ENCODE peak calls at places on chromosomes 1 and 21, in seven cellular contexts. R is endodermal cell; A is WERI-Rb-1; K is H1; V is CD8-positive, alpha-beta memory T cell; L is GM23338; M is transverse colon. J is an unnamed sample. For H3K27me3 and H3K36me3, the result is how much of the 10 kb centered on the place peaks cover.

GRCh38 chr21:38920631-38921398 is 115.1 kb downstream of the ETS2 start:
- DNase-seq in A (no peak), L (no peak), K (no peak), V (no peak), M (no peak), R (peak), J (no peak)

GRCh38 chr1:86468501-86468977 is at the start of gene CLCA1:
- DNase-seq in A (no peak), K (no peak), M (no peak), L (no peak), R (no peak), V (no peak), J (no peak)

GRCh38 chr1:163980391-163980790 is 578.6 kb upstream of the PBX1 start:
- DNase-seq in A (no peak), R (no peak), M (no peak), L (no peak), K (no peak), V (no peak), J (no peak)

GRCh38 chr21:27275294-27275927 is 308.5 kb upstream of the ADAMTS5 start:
- DNase-seq in R (no peak), A (no peak), K (no peak), V (no peak), L (no peak), M (no peak), J (no peak)

GRCh38 chr21:15224346-15225086 is 159.7 kb upstream of the NRIP1 start:
- DNase-seq in A (no peak), M (no peak), K (no peak), L (no peak), V (no peak), R (no peak), J (no peak)

GRCh38 chr1:174023438-174023837 is 1.3 kb upstream of the RC3H1 start:
- DNase-seq in A (peak), K (no peak), L (peak), R (peak), M (peak), V (no peak), J (no peak)

GRCh38 chr1:30505853-30506784 is 217.3 kb downstream of the MATN1 start:
- DNase-seq in K (peak), V (no peak), M (no peak), R (peak), A (no peak), L (no peak), J (no peak)

GRCh38 chr21:39373634-39374033 is 24.7 kb upstream of the HMGN1 start:
- DNase-seq in V (no peak), M (no peak), K (no peak), A (peak), R (peak), L (peak), J (peak)

GRCh38 chr1:76021816-76022215 is 52.7 kb upstream of the ST6GALNAC3 start:
- DNase-seq in L (no peak), R (no peak), V (no peak), M (no peak), K (no peak), A (no peak), J (no peak)

GRCh38 chr1:39732730-39733129 is 6.0 kb upstream of the PPIE start:
- DNase-seq in M (no peak), A (no peak), R (no peak), V (no peak), K (no peak), L (no peak), J (no peak)

GRCh38 chr1:39729842-39730241 is 8.8 kb upstream of the PPIE start:
- DNase-seq in L (no peak), M (no peak), A (no peak), R (no peak), K (no peak), V (no peak), J (no peak)

GRCh38 chr1:39729030-39729429 is 9.7 kb upstream of the PPIE start:
- DNase-seq in M (no peak), R (no peak), V (no peak), K (no peak), L (no peak), A (no peak), J (no peak)

GRCh38 chr1:39735731-39736130 is 3.0 kb upstream of the PPIE start:
- DNase-seq in K (no peak), V (no peak), M (no peak), L (no peak), A (no peak), R (no peak), J (no peak)

GRCh38 chr1:39733161-39733560 is 5.5 kb upstream of the PPIE start:
- DNase-seq in R (no peak), V (no peak), A (no peak), M (no peak), L (no peak), K (no peak), J (no peak)
- H3K27me3 ChIP-seq in R (half or more), V (under half), A (under half), M (half or more), L (half or more), K (under half), J (under half)

GRCh38 chr1:53061123-53061858 is 722 bp upstream of the PODN start:
- DNase-seq in A (no peak), M (no peak), R (peak), L (no peak), K (peak), V (no peak), J (no peak)
- H3K27ac ChIP-seq in A (no peak), M (peak), R (no peak), L (no peak), K (no peak), V (no peak), J (no peak)

GRCh38 chr1:205706601-205707502 is 26.5 kb upstream of the SLC45A3 start:
- DNase-seq in L (no peak), V (no peak), M (no peak), K (no peak), A (no peak), R (no peak), J (no peak)
- H3K36me3 ChIP-seq in L (under half), V (under half), M (under half), K (under half), A (under half), R (half or more), J (under half)

DNA sequence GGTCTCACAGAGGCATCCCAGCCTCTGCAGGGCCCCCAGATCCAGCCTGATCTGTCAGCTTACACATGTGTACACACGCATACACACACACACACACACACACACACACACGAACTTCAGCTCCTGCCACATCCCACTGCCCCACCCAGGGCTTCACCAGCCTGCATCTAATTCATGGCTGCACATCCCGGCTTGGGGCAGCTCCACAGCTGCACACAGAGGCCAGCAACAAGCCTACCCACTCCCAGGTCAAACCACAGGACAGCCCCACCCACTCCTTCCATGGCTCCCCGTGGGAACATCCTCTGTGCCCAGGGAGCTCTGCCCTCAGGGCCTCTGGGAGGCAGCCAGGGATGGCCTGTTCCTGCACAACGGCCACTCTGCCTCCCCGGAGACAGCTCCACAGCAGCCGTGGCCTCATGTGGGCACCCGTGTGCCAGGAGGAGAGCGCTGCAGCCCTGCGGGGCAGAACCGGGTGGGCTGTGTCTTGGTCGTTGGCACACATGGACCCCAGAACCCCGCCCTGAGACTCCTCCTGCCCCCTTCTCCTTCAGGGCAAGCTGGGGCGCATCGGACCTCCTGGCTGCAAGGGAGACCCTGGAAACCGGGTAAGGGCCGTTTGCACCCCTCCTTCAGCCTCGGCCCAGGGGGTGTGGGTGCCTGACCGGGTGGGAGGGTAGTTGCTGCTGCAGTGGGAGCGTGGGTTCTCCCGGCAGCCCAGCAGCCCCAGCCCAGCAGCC is 19.1 kb downstream of the COL6A2 start:
- DNase-seq in V (peak), K (peak), L (no peak), A (peak), M (peak), R (peak), J (no peak)
- H3K27me3 ChIP-seq in V (under half), K (under half), L (under half), A (under half), M (under half), R (under half), J (under half)

GRCh38 chr1:147504801-147505303 is 36.4 kb upstream of the BCL9 start:
- DNase-seq in K (peak), A (peak), V (no peak), M (no peak), R (peak), L (peak), J (no peak)
- H3K27ac ChIP-seq in K (peak), A (no peak), V (no peak), M (no peak), R (peak), L (peak), J (no peak)

GRCh38 chr1:35598895-35599294 is 25.8 kb downstream of the TFAP2E start:
- DNase-seq in A (no peak), K (no peak), R (no peak), M (no peak), V (no peak), L (no peak), J (no peak)
- H3K36me3 ChIP-seq in A (under half), K (under half), R (under half), M (under half), V (under half), L (under half), J (under half)

DNA sequence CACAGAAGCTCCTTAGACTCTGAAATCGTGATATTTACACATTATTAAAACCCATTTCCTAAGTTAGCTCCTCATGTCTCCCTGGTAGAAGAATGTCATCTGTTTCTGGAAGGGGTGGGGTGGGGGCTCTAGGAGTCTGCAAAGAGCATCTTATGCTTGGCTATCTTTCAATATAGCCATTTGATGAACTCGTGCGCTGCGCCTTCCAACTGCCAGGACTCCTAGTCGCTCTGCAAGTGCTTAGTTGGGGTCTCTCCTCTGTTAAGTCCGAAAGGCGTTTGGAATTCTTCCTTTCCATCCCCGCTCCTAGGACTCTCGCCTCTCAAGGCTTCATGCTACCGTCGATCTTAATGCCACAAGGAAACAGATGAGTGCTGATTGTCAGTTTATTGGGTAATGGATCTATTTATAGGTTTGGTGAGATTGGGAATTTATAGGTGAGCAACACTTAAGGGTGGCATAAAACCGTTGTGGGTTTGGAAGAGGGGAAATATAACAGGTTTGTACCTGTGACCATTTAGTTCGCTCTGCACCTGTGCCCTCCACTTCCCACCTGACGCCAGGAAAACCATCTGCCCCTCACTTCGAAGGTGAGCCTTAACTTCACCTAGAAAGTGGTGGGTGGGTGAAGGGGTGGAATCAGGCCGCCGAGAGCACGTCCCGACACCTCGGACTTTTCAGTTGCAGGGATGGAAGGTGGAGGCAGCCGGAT is 1.1 kb downstream of the KCNH1 start:
- DNase-seq in R (peak), M (no peak), A (no peak), K (no peak), L (peak), V (no peak), J (no peak)
- H3K27me3 ChIP-seq in R (half or more), M (half or more), A (under half), K (under half), L (under half), V (under half), J (under half)

GRCh38 chr1:24749886-24750285 is 4.6 kb downstream of the CLIC4 start:
- DNase-seq in L (no peak), R (no peak), A (no peak), V (no peak), K (no peak), M (no peak), J (no peak)

GRCh38 chr1:24756395-24756794 is 11.1 kb downstream of the CLIC4 start:
- DNase-seq in A (no peak), M (no peak), R (no peak), V (no peak), K (no peak), L (no peak), J (no peak)

GRCh38 chr1:24751833-24752232 is 6.6 kb downstream of the CLIC4 start:
- DNase-seq in L (no peak), K (peak), V (no peak), A (no peak), R (no peak), M (no peak), J (no peak)

GRCh38 chr1:24752305-24752704 is 7.1 kb downstream of the CLIC4 start:
- DNase-seq in A (no peak), K (peak), M (no peak), V (no peak), L (no peak), R (no peak), J (no peak)

DNA sequence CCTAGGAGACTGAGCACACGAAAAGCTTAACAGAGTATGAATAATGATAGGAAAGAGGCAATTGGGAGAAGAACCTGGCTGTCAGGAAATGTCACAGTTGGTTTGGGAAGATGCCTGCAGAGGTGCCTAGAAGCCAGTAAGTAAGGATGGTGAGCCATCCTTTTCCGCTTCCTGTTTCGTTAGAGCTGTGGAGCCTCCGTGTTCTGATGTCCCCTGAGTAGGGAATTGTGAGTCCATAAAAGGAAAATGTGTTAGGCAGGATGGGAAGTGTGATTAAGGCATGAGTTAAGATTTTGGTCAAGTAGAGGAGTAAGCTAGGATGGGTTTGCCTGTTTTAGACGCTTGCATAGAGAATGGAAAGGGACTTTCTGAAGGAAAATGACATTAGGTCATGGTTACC is 9.0 kb downstream of the CLIC4 start:
- DNase-seq in R (no peak), K (peak), V (no peak), L (no peak), M (no peak), A (no peak), J (no peak)
- H3K27ac ChIP-seq in R (no peak), K (no peak), V (no peak), L (peak), M (no peak), A (no peak), J (no peak)